ENCODE peak calls at places on chromosomes 6 and 20, in four cellular contexts. One of them, this sample, is unnamed.

GRCh38 chr20:24063100-24063499 is 74.5 kb upstream of the GGTLC1 start:
- DNase-seq in Caco-2: no peak
- DNase-seq in upper lobe of right lung: no peak
- DNase-seq in lower lobe of right lung: no peak
- DNase-seq in this sample: no peak

GRCh38 chr20:8764289-8764962 is 304.5 kb upstream of the PLCB4 start:
- DNase-seq in Caco-2: no peak
- DNase-seq in upper lobe of right lung: no peak
- DNase-seq in lower lobe of right lung: no peak
- DNase-seq in this sample: peak; percentile 40

GRCh38 chr6:95094751-95095150 is 482.6 kb upstream of the MANEA start:
- DNase-seq in Caco-2: peak; percentile 8
- DNase-seq in upper lobe of right lung: no peak
- DNase-seq in lower lobe of right lung: no peak
- DNase-seq in this sample: no peak

GRCh38 chr6:131867744-131868143 is 59.9 kb downstream of the ENPP1 start:
- DNase-seq in Caco-2: no peak
- DNase-seq in upper lobe of right lung: no peak
- DNase-seq in lower lobe of right lung: no peak
- DNase-seq in this sample: no peak

GRCh38 chr6:73169633-73170032 is 55.7 kb downstream of the KHDC1L start:
- DNase-seq in Caco-2: no peak
- DNase-seq in upper lobe of right lung: no peak
- DNase-seq in lower lobe of right lung: no peak
- DNase-seq in this sample: no peak

GRCh38 chr6:24666097-24666615 is 543 bp downstream of the TDP2 start:
- DNase-seq in Caco-2: peak; percentile 45
- DNase-seq in upper lobe of right lung: peak; percentile 77
- DNase-seq in lower lobe of right lung: peak; percentile 63
- DNase-seq in this sample: no peak

GRCh38 chr20:58852559-58853271 is at the start of gene GNAS:
- DNase-seq in Caco-2: peak; percentile 75
- DNase-seq in upper lobe of right lung: peak; percentile 84
- DNase-seq in lower lobe of right lung: peak; percentile 68
- DNase-seq in this sample: peak; percentile 42

GRCh38 chr6:46221221-46221793 is 50.5 kb upstream of the ENPP5 start:
- DNase-seq in Caco-2: peak; percentile 25
- DNase-seq in upper lobe of right lung: no peak
- DNase-seq in lower lobe of right lung: no peak
- DNase-seq in this sample: peak; percentile 58

GRCh38 chr20:49318430-49319203 is 40.8 kb upstream of the ZNFX1 start:
- DNase-seq in Caco-2: no peak
- DNase-seq in upper lobe of right lung: no peak
- DNase-seq in lower lobe of right lung: peak; percentile 54
- DNase-seq in this sample: no peak

GRCh38 chr20:48390981-48391380 is 436.8 kb downstream of the PREX1 start:
- DNase-seq in Caco-2: no peak
- DNase-seq in upper lobe of right lung: no peak
- DNase-seq in lower lobe of right lung: no peak
- DNase-seq in this sample: no peak

GRCh38 chr6:56243518-56244070 is 3.8 kb downstream of the COL21A1 start:
- DNase-seq in Caco-2: no peak
- DNase-seq in upper lobe of right lung: no peak
- DNase-seq in lower lobe of right lung: no peak
- DNase-seq in this sample: no peak

GRCh38 chr6:107957165-107957908 is 671 bp downstream of the SEC63 start:
- DNase-seq in Caco-2: peak; percentile 66
- DNase-seq in upper lobe of right lung: peak; percentile 69
- DNase-seq in lower lobe of right lung: peak; percentile 68
- DNase-seq in this sample: peak; percentile 54

GRCh38 chr6:93407186-93407585 is 12.2 kb downstream of the EPHA7 start:
- DNase-seq in Caco-2: no peak
- DNase-seq in upper lobe of right lung: no peak
- DNase-seq in lower lobe of right lung: no peak
- DNase-seq in this sample: peak; percentile 6

DNA sequence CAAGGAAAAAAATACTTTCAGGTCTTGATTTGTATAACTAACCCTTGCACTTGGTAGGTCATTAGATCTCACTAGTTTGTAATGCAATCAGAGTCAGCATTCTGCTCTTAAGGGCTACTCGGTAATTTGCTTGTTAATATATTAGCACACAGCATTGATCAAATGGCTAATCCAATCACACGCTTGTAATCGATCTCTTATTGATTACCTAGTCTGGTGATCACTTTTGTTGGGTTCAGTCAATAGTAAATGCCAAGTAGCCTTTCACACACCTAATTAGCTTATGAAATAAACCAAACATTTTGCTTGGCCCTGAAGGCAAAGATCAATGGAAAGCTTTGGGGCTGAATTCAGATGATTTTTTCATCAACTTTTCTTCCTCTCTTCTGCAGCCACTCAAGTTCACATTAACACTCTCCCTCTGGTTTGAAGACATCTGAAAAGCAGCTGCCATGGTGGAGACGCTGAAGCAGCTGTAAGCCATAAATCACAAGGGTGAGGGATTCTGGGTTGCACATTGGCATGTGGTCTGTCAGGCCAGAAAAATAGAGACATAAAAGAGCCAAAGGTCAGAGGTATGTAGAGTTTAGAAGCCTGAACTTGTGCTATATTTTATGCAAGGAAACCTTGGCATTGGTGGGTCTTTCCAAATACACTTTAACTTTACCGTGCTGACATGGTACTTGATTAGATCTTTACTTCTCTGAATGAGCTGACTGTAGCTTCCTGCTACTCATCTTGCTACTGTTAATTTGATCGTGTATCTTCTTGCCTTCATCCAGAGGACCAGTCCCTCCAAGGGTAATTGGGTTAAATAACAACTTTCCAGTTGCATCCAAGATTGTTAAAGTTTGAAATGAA is 234.4 kb downstream of the SIM1 start:
- DNase-seq in Caco-2: no peak
- DNase-seq in upper lobe of right lung: no peak
- DNase-seq in lower lobe of right lung: no peak
- DNase-seq in this sample: no peak
- H3K4me3 ChIP-seq in Caco-2: no peak overlapping the region
- H3K4me3 ChIP-seq in upper lobe of right lung: no peak overlapping the region
- H3K4me3 ChIP-seq in lower lobe of right lung: no peak overlapping the region
- H3K4me3 ChIP-seq in this sample: no peak overlapping the region

DNA sequence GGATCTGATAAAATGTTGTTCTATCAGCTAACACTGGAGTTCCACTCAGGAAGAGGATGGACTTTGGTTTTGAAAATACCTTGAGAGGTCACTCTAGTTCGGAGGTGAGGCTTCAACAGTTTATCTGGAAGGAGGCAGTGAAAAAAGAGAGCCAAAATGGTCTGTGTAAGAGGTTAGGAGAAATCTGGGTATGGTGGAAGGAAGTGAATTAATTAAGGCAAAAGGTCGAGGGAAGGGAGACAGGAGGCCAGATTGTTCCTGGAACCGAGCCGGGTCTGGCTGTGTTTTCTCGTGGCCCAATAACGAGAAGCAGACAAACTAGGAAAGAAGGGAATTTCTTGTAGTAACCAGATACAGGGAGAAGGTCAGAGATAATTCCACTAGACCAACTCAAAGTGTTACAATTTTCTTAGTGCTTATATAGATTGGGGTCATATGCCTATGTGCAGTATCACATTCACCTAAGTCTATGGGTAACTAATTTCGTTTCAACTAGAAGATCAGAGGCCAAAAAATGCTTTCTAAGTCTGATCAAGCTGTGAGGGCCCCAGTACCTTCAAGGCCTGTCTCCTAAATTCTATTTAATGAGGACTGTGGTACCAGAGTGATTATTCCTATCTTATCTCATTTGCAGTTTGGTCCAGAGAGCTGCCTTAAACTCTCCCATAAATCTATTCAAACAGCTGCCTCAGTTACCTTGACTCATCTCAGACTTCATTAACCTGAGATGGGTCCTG is 96.0 kb upstream of the SNX9 start:
- DNase-seq in Caco-2: no peak
- DNase-seq in upper lobe of right lung: no peak
- DNase-seq in lower lobe of right lung: no peak
- DNase-seq in this sample: peak; percentile 41
- H3K36me3 ChIP-seq in Caco-2: no peaks in the 10 kb centered on the region
- H3K36me3 ChIP-seq in upper lobe of right lung: no peaks in the 10 kb centered on the region
- H3K36me3 ChIP-seq in lower lobe of right lung: no peaks in the 10 kb centered on the region
- H3K36me3 ChIP-seq in this sample: no peaks in the 10 kb centered on the region

DNA sequence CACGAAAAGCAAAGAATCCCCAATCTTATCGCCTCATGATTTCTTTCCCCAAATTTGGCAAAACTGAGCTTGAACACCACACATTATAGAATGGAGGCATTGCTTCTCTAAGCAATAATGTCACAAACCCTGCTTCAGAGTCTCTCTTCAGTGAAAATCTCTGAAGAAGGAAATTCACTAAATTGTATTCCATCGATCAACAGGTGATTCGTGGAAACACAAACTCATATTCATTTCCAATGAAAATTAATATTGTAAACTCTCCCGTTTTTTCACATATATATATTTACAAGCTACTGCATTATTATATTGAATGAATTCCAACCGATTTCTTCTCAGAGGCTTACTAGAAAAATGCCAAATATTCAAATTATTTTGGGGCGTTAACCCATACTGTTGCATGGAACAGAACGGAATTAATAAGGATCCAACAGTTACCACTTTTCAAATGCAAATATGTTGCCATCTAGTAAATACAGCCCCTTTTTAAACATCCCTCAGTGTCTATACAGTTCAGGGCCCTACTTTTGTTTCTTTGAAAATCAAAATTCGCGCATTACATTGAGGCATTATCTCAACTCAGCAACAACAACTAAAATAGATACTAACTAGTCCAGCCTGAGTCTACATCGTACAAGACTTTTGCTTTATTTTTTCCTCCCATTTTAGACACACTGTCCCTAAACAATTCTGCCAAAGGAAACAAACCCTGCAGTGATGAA is 1.3 kb downstream of the KIF13A start:
- DNase-seq in Caco-2: no peak
- DNase-seq in upper lobe of right lung: no peak
- DNase-seq in lower lobe of right lung: no peak
- DNase-seq in this sample: no peak
- H3K4me3 ChIP-seq in Caco-2: peak overlapping the region; percentile 60
- H3K4me3 ChIP-seq in upper lobe of right lung: peak overlapping the region; percentile 66
- H3K4me3 ChIP-seq in lower lobe of right lung: peak overlapping the region; percentile 69
- H3K4me3 ChIP-seq in this sample: no peak overlapping the region

GRCh38 chr20:50903353-50904051 is 27.7 kb downstream of the ADNP start:
- DNase-seq in Caco-2: peak; percentile 41
- DNase-seq in upper lobe of right lung: no peak
- DNase-seq in lower lobe of right lung: no peak
- DNase-seq in this sample: no peak
- H3K36me3 ChIP-seq in Caco-2: peaks cover 6% of the 10 kb centered on the region
- H3K36me3 ChIP-seq in upper lobe of right lung: peaks cover 41% of the 10 kb centered on the region
- H3K36me3 ChIP-seq in lower lobe of right lung: peaks cover 40% of the 10 kb centered on the region
- H3K36me3 ChIP-seq in this sample: peaks cover 3% of the 10 kb centered on the region

GRCh38 chr6:136920858-136921520 is 1.1 kb upstream of the SLC35D3 start:
- DNase-seq in Caco-2: peak; percentile 37
- DNase-seq in upper lobe of right lung: peak; percentile 68
- DNase-seq in lower lobe of right lung: no peak
- DNase-seq in this sample: peak; percentile 63
- H3K4me3 ChIP-seq in Caco-2: peak overlapping the region; percentile 61
- H3K4me3 ChIP-seq in upper lobe of right lung: peak overlapping the region; percentile 55
- H3K4me3 ChIP-seq in lower lobe of right lung: peak overlapping the region; percentile 62
- H3K4me3 ChIP-seq in this sample: peak overlapping the region; percentile 56

GRCh38 chr6:89430563-89430962 is 2.4 kb upstream of the ANKRD6 start:
- DNase-seq in Caco-2: no peak
- DNase-seq in upper lobe of right lung: no peak
- DNase-seq in lower lobe of right lung: no peak
- DNase-seq in this sample: no peak
- H3K36me3 ChIP-seq in Caco-2: no peaks in the 10 kb centered on the region
- H3K36me3 ChIP-seq in upper lobe of right lung: no peaks in the 10 kb centered on the region
- H3K36me3 ChIP-seq in lower lobe of right lung: no peaks in the 10 kb centered on the region
- H3K36me3 ChIP-seq in this sample: no peaks in the 10 kb centered on the region

This sample was measured in small intestine.